ENCODE peak calls at places on chromosome 12, in six cellular contexts. One of them, this sample, is unnamed.

GRCh38 chr12:130127527-130127908 is 34.7 kb upstream of the FZD10 start:
- DNase-seq in CD4-positive, alpha-beta memory T cell: no peak
- DNase-seq in right atrium auricular region: peak
- DNase-seq in Karpas-422: no peak
- DNase-seq in GM23338: no peak
- DNase-seq in ovary: no peak
- DNase-seq in this sample: no peak

GRCh38 chr12:26331960-26332359 is 136.6 kb downstream of the SSPN start:
- DNase-seq in GM23338: no peak
- DNase-seq in Karpas-422: no peak
- DNase-seq in CD4-positive, alpha-beta memory T cell: no peak
- DNase-seq in right atrium auricular region: no peak
- DNase-seq in ovary: no peak
- DNase-seq in this sample: no peak

GRCh38 chr12:119864591-119864990 is 12.5 kb downstream of the CIT start:
- DNase-seq in GM23338: no peak
- DNase-seq in Karpas-422: no peak
- DNase-seq in right atrium auricular region: no peak
- DNase-seq in ovary: no peak
- DNase-seq in CD4-positive, alpha-beta memory T cell: no peak
- DNase-seq in this sample: no peak

GRCh38 chr12:115324949-115325638 is 641.1 kb upstream of the TBX3 start:
- DNase-seq in CD4-positive, alpha-beta memory T cell: no peak
- DNase-seq in Karpas-422: no peak
- DNase-seq in GM23338: no peak
- DNase-seq in right atrium auricular region: no peak
- DNase-seq in ovary: no peak
- DNase-seq in this sample: no peak

GRCh38 chr12:795305-795704 is 42.9 kb downstream of the WNK1 start:
- DNase-seq in right atrium auricular region: no peak
- DNase-seq in Karpas-422: no peak
- DNase-seq in CD4-positive, alpha-beta memory T cell: peak
- DNase-seq in ovary: no peak
- DNase-seq in GM23338: no peak
- DNase-seq in this sample: no peak

GRCh38 chr12:69352904-69353303 is 4.7 kb downstream of the LYZ start:
- DNase-seq in GM23338: no peak
- DNase-seq in ovary: no peak
- DNase-seq in CD4-positive, alpha-beta memory T cell: no peak
- DNase-seq in Karpas-422: no peak
- DNase-seq in right atrium auricular region: no peak
- DNase-seq in this sample: no peak

GRCh38 chr12:108355069-108355468 is 16.0 kb upstream of the CMKLR1 start:
- DNase-seq in right atrium auricular region: no peak
- DNase-seq in GM23338: no peak
- DNase-seq in ovary: no peak
- DNase-seq in Karpas-422: no peak
- DNase-seq in CD4-positive, alpha-beta memory T cell: no peak
- DNase-seq in this sample: no peak

GRCh38 chr12:15603461-15604085 is 185.6 kb downstream of the EPS8 start:
- DNase-seq in GM23338: no peak
- DNase-seq in CD4-positive, alpha-beta memory T cell: no peak
- DNase-seq in Karpas-422: no peak
- DNase-seq in ovary: no peak
- DNase-seq in right atrium auricular region: no peak
- DNase-seq in this sample: peak

GRCh38 chr12:54373619-54374554 is 9.6 kb upstream of the GPR84 start:
- DNase-seq in Karpas-422: no peak
- DNase-seq in right atrium auricular region: no peak
- DNase-seq in ovary: no peak
- DNase-seq in CD4-positive, alpha-beta memory T cell: peak
- DNase-seq in GM23338: no peak
- DNase-seq in this sample: no peak

GRCh38 chr12:122022393-122023338 is 982 bp downstream of the BCL7A start:
- DNase-seq in ovary: peak
- DNase-seq in GM23338: peak
- DNase-seq in Karpas-422: peak
- DNase-seq in right atrium auricular region: no peak
- DNase-seq in CD4-positive, alpha-beta memory T cell: no peak
- DNase-seq in this sample: peak

GRCh38 chr12:57744194-57744776 is 554 bp upstream of the TSPAN31 start:
- DNase-seq in GM23338: no peak
- DNase-seq in CD4-positive, alpha-beta memory T cell: peak
- DNase-seq in Karpas-422: peak
- DNase-seq in ovary: peak
- DNase-seq in right atrium auricular region: peak
- DNase-seq in this sample: no peak

GRCh38 chr12:130529781-130530180 is 186.3 kb downstream of the RIMBP2 start:
- DNase-seq in GM23338: no peak
- DNase-seq in right atrium auricular region: no peak
- DNase-seq in CD4-positive, alpha-beta memory T cell: no peak
- DNase-seq in Karpas-422: no peak
- DNase-seq in ovary: no peak
- DNase-seq in this sample: no peak

GRCh38 chr12:132410849-132411248 is 79.1 kb upstream of the FBRSL1 start:
- DNase-seq in CD4-positive, alpha-beta memory T cell: no peak
- DNase-seq in right atrium auricular region: no peak
- DNase-seq in Karpas-422: no peak
- DNase-seq in ovary: no peak
- DNase-seq in GM23338: no peak
- DNase-seq in this sample: no peak

GRCh38 chr12:103503546-103504480 is 8.0 kb upstream of the C12orf42 start:
- DNase-seq in right atrium auricular region: no peak
- DNase-seq in Karpas-422: peak
- DNase-seq in CD4-positive, alpha-beta memory T cell: peak
- DNase-seq in ovary: no peak
- DNase-seq in GM23338: peak
- DNase-seq in this sample: peak

GRCh38 chr12:9184276-9184675 is 23.9 kb downstream of the PZP start:
- DNase-seq in right atrium auricular region: no peak
- DNase-seq in ovary: no peak
- DNase-seq in CD4-positive, alpha-beta memory T cell: no peak
- DNase-seq in Karpas-422: no peak
- DNase-seq in GM23338: no peak
- DNase-seq in this sample: no peak

GRCh38 chr12:112252184-112252583 is 126.8 kb downstream of the TRAFD1 start:
- DNase-seq in GM23338: no peak
- DNase-seq in Karpas-422: no peak
- DNase-seq in ovary: no peak
- DNase-seq in right atrium auricular region: no peak
- DNase-seq in CD4-positive, alpha-beta memory T cell: no peak
- DNase-seq in this sample: peak

GRCh38 chr12:57152408-57153038 is 5.1 kb upstream of the LRP1-AS start:
- DNase-seq in right atrium auricular region: no peak
- DNase-seq in GM23338: no peak
- DNase-seq in Karpas-422: no peak
- DNase-seq in CD4-positive, alpha-beta memory T cell: no peak
- DNase-seq in ovary: peak
- DNase-seq in this sample: no peak

GRCh38 chr12:503111-503761 is 43.5 kb downstream of the B4GALNT3 start:
- DNase-seq in right atrium auricular region: no peak
- DNase-seq in ovary: no peak
- DNase-seq in CD4-positive, alpha-beta memory T cell: no peak
- DNase-seq in Karpas-422: no peak
- DNase-seq in GM23338: no peak
- DNase-seq in this sample: peak

GRCh38 chr12:89138048-89138852 is 214.1 kb downstream of the DUSP6 start:
- DNase-seq in right atrium auricular region: no peak
- DNase-seq in CD4-positive, alpha-beta memory T cell: no peak
- DNase-seq in ovary: no peak
- DNase-seq in Karpas-422: no peak
- DNase-seq in GM23338: no peak
- DNase-seq in this sample: no peak

GRCh38 chr12:25518512-25518911 is 34.6 kb downstream of the LMNTD1 start:
- DNase-seq in right atrium auricular region: no peak
- DNase-seq in Karpas-422: no peak
- DNase-seq in ovary: no peak
- DNase-seq in CD4-positive, alpha-beta memory T cell: no peak
- DNase-seq in GM23338: no peak
- DNase-seq in this sample: no peak

GRCh38 chr12:109182041-109182839 is 65.9 kb downstream of the ACACB start:
- DNase-seq in CD4-positive, alpha-beta memory T cell: no peak
- DNase-seq in right atrium auricular region: no peak
- DNase-seq in GM23338: no peak
- DNase-seq in Karpas-422: no peak
- DNase-seq in ovary: no peak
- DNase-seq in this sample: no peak

GRCh38 chr12:75862692-75863471 is 168.7 kb downstream of the PHLDA1 start:
- DNase-seq in GM23338: no peak
- DNase-seq in ovary: no peak
- DNase-seq in Karpas-422: no peak
- DNase-seq in right atrium auricular region: no peak
- DNase-seq in CD4-positive, alpha-beta memory T cell: no peak
- DNase-seq in this sample: no peak

GRCh38 chr12:77087427-77087826 is 22.1 kb upstream of the E2F7 start:
- DNase-seq in ovary: no peak
- DNase-seq in Karpas-422: no peak
- DNase-seq in GM23338: no peak
- DNase-seq in right atrium auricular region: no peak
- DNase-seq in CD4-positive, alpha-beta memory T cell: no peak
- DNase-seq in this sample: no peak

GRCh38 chr12:48979602-48980388 is 1.7 kb downstream of the WNT1 start:
- DNase-seq in right atrium auricular region: no peak
- DNase-seq in GM23338: peak
- DNase-seq in CD4-positive, alpha-beta memory T cell: peak
- DNase-seq in ovary: no peak
- DNase-seq in Karpas-422: peak
- DNase-seq in this sample: no peak

DNA sequence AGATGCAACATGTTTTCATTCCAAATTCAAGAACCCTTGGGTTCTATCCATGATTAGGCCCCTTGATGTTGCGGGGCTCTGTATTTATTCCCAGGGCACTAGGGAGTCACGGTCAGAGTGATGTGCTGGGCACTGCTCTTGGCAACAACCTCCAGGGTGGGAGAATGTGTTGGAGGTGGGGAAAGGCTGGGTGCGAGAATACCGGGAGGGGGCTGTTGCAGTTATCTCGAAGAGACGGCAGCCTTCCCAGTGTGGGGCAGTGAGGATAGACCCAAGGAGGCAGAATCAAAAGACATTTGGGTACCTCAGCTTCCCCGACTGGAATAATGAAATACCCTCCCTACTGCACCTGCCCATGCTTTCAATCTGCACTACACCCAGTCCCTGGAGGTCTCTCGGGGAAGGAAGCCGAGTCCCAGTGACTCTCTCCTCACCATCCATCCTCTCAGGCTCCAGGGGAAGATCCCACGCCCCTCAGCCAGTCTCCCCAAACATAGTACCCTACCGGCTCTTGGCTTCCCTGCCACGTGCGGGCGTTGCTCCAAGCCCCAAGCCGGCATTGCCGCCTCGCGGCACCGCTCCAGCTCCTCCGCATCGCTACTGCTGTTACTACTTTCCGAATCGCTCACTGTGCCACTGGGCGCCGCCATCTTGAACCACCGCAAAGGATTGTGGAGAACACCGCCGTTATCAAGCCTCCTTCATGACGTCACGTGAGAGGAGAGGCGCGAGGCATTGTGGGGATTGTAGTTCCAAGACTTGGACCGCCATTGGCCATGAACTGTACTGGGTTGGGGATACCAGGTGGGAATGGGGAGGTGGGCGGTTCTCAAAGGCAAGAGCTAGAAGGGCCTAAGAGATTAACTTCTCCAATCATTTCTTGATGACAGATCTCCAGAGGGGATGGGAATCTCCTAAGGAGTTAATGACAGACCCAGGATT is at the start of gene C12orf43:
- DNase-seq in Karpas-422: peak
- DNase-seq in CD4-positive, alpha-beta memory T cell: peak
- DNase-seq in right atrium auricular region: peak
- DNase-seq in GM23338: peak
- DNase-seq in ovary: peak
- DNase-seq in this sample: peak
- H3K27ac ChIP-seq in Karpas-422: no peak
- H3K27ac ChIP-seq in CD4-positive, alpha-beta memory T cell: peak
- H3K27ac ChIP-seq in right atrium auricular region: peak
- H3K27ac ChIP-seq in GM23338: peak
- H3K27ac ChIP-seq in ovary: peak
- H3K27ac ChIP-seq in this sample: peak

GRCh38 chr12:52119398-52120254 is 40.1 kb downstream of the SMIM41 start:
- DNase-seq in GM23338: peak
- DNase-seq in ovary: no peak
- DNase-seq in right atrium auricular region: no peak
- DNase-seq in Karpas-422: peak
- DNase-seq in CD4-positive, alpha-beta memory T cell: peak
- DNase-seq in this sample: peak

GRCh38 chr12:52122904-52123303 is 43.4 kb downstream of the SMIM41 start:
- DNase-seq in ovary: no peak
- DNase-seq in right atrium auricular region: no peak
- DNase-seq in CD4-positive, alpha-beta memory T cell: no peak
- DNase-seq in Karpas-422: no peak
- DNase-seq in GM23338: no peak
- DNase-seq in this sample: no peak

GRCh38 chr12:52120951-52121847 is 41.7 kb downstream of the SMIM41 start:
- DNase-seq in right atrium auricular region: no peak
- DNase-seq in GM23338: no peak
- DNase-seq in Karpas-422: peak
- DNase-seq in CD4-positive, alpha-beta memory T cell: no peak
- DNase-seq in ovary: no peak
- DNase-seq in this sample: no peak

GRCh38 chr12:52125499-52125900 is 46.0 kb downstream of the SMIM41 start:
- DNase-seq in right atrium auricular region: peak
- DNase-seq in ovary: no peak
- DNase-seq in GM23338: peak
- DNase-seq in Karpas-422: peak
- DNase-seq in CD4-positive, alpha-beta memory T cell: no peak
- DNase-seq in this sample: no peak

GRCh38 chr12:52121848-52122838 is 42.6 kb downstream of the SMIM41 start:
- DNase-seq in right atrium auricular region: no peak
- DNase-seq in CD4-positive, alpha-beta memory T cell: peak
- DNase-seq in ovary: peak
- DNase-seq in GM23338: peak
- DNase-seq in Karpas-422: peak
- DNase-seq in this sample: peak
- H3K4me3 ChIP-seq in right atrium auricular region: no peak
- H3K4me3 ChIP-seq in CD4-positive, alpha-beta memory T cell: no peak
- H3K4me3 ChIP-seq in ovary: no peak
- H3K4me3 ChIP-seq in GM23338: peak
- H3K4me3 ChIP-seq in Karpas-422: no peak
- H3K4me3 ChIP-seq in this sample: no peak

GRCh38 chr12:12191008-12191407 is 75.8 kb downstream of the LRP6 start:
- DNase-seq in ovary: no peak
- DNase-seq in CD4-positive, alpha-beta memory T cell: no peak
- DNase-seq in Karpas-422: no peak
- DNase-seq in GM23338: no peak
- DNase-seq in right atrium auricular region: no peak
- DNase-seq in this sample: no peak
- H3K27ac ChIP-seq in ovary: no peak
- H3K27ac ChIP-seq in CD4-positive, alpha-beta memory T cell: no peak
- H3K27ac ChIP-seq in Karpas-422: no peak
- H3K27ac ChIP-seq in GM23338: no peak
- H3K27ac ChIP-seq in right atrium auricular region: no peak
- H3K27ac ChIP-seq in this sample: no peak

DNA sequence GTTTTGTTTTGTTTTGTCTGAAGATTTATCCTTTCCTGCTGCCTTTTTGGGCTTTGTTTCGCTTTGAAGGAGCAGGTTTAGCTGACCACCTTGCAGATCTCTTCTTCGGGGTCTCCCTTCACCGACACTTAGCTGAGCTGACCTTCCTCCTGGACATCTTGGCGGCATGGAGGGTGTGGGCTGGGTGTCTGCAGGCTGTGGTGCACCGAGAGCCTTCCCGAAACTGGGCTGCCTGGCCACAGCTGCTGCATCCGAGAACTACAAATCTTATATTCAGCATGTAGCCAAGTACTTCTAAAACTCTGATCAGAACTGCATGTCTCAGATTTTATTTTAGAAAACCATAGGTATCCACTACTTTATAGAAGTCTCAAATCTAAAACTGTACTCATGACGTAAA is 84.9 kb downstream of the PPFIBP1 start:
- DNase-seq in right atrium auricular region: no peak
- DNase-seq in CD4-positive, alpha-beta memory T cell: no peak
- DNase-seq in Karpas-422: no peak
- DNase-seq in ovary: no peak
- DNase-seq in GM23338: no peak
- DNase-seq in this sample: no peak
- H3K4me3 ChIP-seq in right atrium auricular region: no peak
- H3K4me3 ChIP-seq in CD4-positive, alpha-beta memory T cell: no peak
- H3K4me3 ChIP-seq in Karpas-422: no peak
- H3K4me3 ChIP-seq in ovary: peak
- H3K4me3 ChIP-seq in GM23338: no peak
- H3K4me3 ChIP-seq in this sample: no peak

This sample was measured in cardiac muscle cell.